ENCODE peak calls at places on chromosome 5, in four cellular contexts. Q is Right ventricle myocardium superior; C is naive thymus-derived CD8-positive, alpha-beta T cell; A is WTC11. T is an unnamed sample.

GRCh38 chr5:111043712-111044506 is 27.6 kb upstream of the TSLP start:
- DNase-seq in Q (no peak), C (no peak), A (peak), T (no peak)

GRCh38 chr5:55633574-55634203 is 78.4 kb downstream of the SLC38A9 start:
- DNase-seq in Q (peak), C (no peak), A (no peak), T (no peak)

GRCh38 chr5:74673011-74673790 is 11.8 kb upstream of the HEXB start:
- DNase-seq in Q (no peak), C (no peak), A (no peak), T (no peak)

GRCh38 chr5:17229308-17229707 is 11.9 kb downstream of the BASP1 start:
- DNase-seq in Q (no peak), C (no peak), A (no peak), T (no peak)

GRCh38 chr5:163586431-163587033 is 81.1 kb downstream of the MAT2B start:
- DNase-seq in Q (no peak), C (no peak), A (no peak), T (no peak)

GRCh38 chr5:6264394-6264793 is 114.0 kb downstream of the MED10 start:
- DNase-seq in Q (no peak), C (no peak), A (no peak), T (no peak)

GRCh38 chr5:14518638-14519037 is 63.0 kb upstream of the OTULINL start:
- DNase-seq in Q (no peak), C (no peak), A (no peak), T (no peak)

GRCh38 chr5:107597803-107598202 is 72.9 kb downstream of the EFNA5 start:
- DNase-seq in Q (no peak), C (no peak), A (no peak), T (no peak)